ENCODE peak calls at places on chromosomes 11 and 22, in ten cellular contexts. One of them, this sample, is unnamed.

GRCh38 chr11:120324932-120325810 is at the start of gene TLCD5:
- DNase-seq in ovary: peak
- DNase-seq in GOT3: no peak
- DNase-seq in COR-L47: peak
- DNase-seq in A172: no peak
- DNase-seq in astrocyte of the cerebellum: no peak
- DNase-seq in sigmoid colon: peak
- DNase-seq in HS-27A: no peak
- DNase-seq in activated B cell treated with CpG ODN at 0.5 μM for 24 hours: peak
- DNase-seq in NCI-H187: no peak
- DNase-seq in this sample: peak

GRCh38 chr22:48154943-48155240 is 1392.4 kb downstream of the TBC1D22A start:
- DNase-seq in activated B cell treated with CpG ODN at 0.5 μM for 24 hours: no peak
- DNase-seq in GOT3: no peak
- DNase-seq in A172: no peak
- DNase-seq in NCI-H187: no peak
- DNase-seq in ovary: no peak
- DNase-seq in COR-L47: no peak
- DNase-seq in HS-27A: no peak
- DNase-seq in sigmoid colon: no peak
- DNase-seq in astrocyte of the cerebellum: no peak
- DNase-seq in this sample: no peak

GRCh38 chr11:62439785-62440602 is 21.2 kb downstream of the SCGB1A1 start:
- DNase-seq in HS-27A: no peak
- DNase-seq in GOT3: no peak
- DNase-seq in COR-L47: no peak
- DNase-seq in sigmoid colon: peak
- DNase-seq in A172: peak
- DNase-seq in ovary: peak
- DNase-seq in activated B cell treated with CpG ODN at 0.5 μM for 24 hours: no peak
- DNase-seq in NCI-H187: no peak
- DNase-seq in astrocyte of the cerebellum: no peak
- DNase-seq in this sample: no peak

GRCh38 chr11:127109796-127110195 is 109.2 kb upstream of the KIRREL3 start:
- DNase-seq in GOT3: no peak
- DNase-seq in sigmoid colon: no peak
- DNase-seq in ovary: no peak
- DNase-seq in HS-27A: no peak
- DNase-seq in A172: no peak
- DNase-seq in activated B cell treated with CpG ODN at 0.5 μM for 24 hours: no peak
- DNase-seq in COR-L47: no peak
- DNase-seq in NCI-H187: no peak
- DNase-seq in astrocyte of the cerebellum: no peak
- DNase-seq in this sample: no peak

GRCh38 chr11:125425601-125426000 is 70.5 kb downstream of the FEZ1 start:
- DNase-seq in NCI-H187: no peak
- DNase-seq in ovary: no peak
- DNase-seq in COR-L47: no peak
- DNase-seq in activated B cell treated with CpG ODN at 0.5 μM for 24 hours: no peak
- DNase-seq in sigmoid colon: no peak
- DNase-seq in astrocyte of the cerebellum: no peak
- DNase-seq in A172: no peak
- DNase-seq in HS-27A: no peak
- DNase-seq in GOT3: no peak
- DNase-seq in this sample: no peak

GRCh38 chr11:77191823-77192495 is 63.9 kb downstream of the MYO7A start:
- DNase-seq in A172: no peak
- DNase-seq in astrocyte of the cerebellum: no peak
- DNase-seq in ovary: peak
- DNase-seq in NCI-H187: peak
- DNase-seq in COR-L47: peak
- DNase-seq in activated B cell treated with CpG ODN at 0.5 μM for 24 hours: no peak
- DNase-seq in GOT3: peak
- DNase-seq in HS-27A: peak
- DNase-seq in sigmoid colon: no peak
- DNase-seq in this sample: peak

GRCh38 chr22:38303974-38304373 is 13.3 kb downstream of the CSNK1E start:
- DNase-seq in ovary: no peak
- DNase-seq in HS-27A: no peak
- DNase-seq in COR-L47: no peak
- DNase-seq in sigmoid colon: no peak
- DNase-seq in A172: no peak
- DNase-seq in activated B cell treated with CpG ODN at 0.5 μM for 24 hours: no peak
- DNase-seq in astrocyte of the cerebellum: no peak
- DNase-seq in NCI-H187: no peak
- DNase-seq in GOT3: no peak
- DNase-seq in this sample: no peak

GRCh38 chr11:83760942-83761341 is 474.8 kb upstream of the CCDC90B start:
- DNase-seq in ovary: no peak
- DNase-seq in COR-L47: no peak
- DNase-seq in activated B cell treated with CpG ODN at 0.5 μM for 24 hours: no peak
- DNase-seq in astrocyte of the cerebellum: no peak
- DNase-seq in GOT3: no peak
- DNase-seq in A172: no peak
- DNase-seq in NCI-H187: no peak
- DNase-seq in HS-27A: no peak
- DNase-seq in sigmoid colon: no peak
- DNase-seq in this sample: no peak

GRCh38 chr11:125621995-125622394 is 3.0 kb upstream of the CHEK1 start:
- DNase-seq in GOT3: no peak
- DNase-seq in NCI-H187: no peak
- DNase-seq in COR-L47: no peak
- DNase-seq in activated B cell treated with CpG ODN at 0.5 μM for 24 hours: no peak
- DNase-seq in astrocyte of the cerebellum: no peak
- DNase-seq in sigmoid colon: no peak
- DNase-seq in A172: peak
- DNase-seq in HS-27A: no peak
- DNase-seq in ovary: no peak
- DNase-seq in this sample: no peak

GRCh38 chr22:39546889-39547586 is 14.5 kb upstream of the RPS19BP1 start:
- DNase-seq in HS-27A: no peak
- DNase-seq in GOT3: no peak
- DNase-seq in activated B cell treated with CpG ODN at 0.5 μM for 24 hours: no peak
- DNase-seq in NCI-H187: no peak
- DNase-seq in sigmoid colon: no peak
- DNase-seq in astrocyte of the cerebellum: no peak
- DNase-seq in ovary: no peak
- DNase-seq in COR-L47: peak
- DNase-seq in A172: peak
- DNase-seq in this sample: no peak

GRCh38 chr11:2886191-2886894 is 768 bp upstream of the CDKN1C start:
- DNase-seq in COR-L47: no peak
- DNase-seq in NCI-H187: no peak
- DNase-seq in A172: no peak
- DNase-seq in sigmoid colon: peak
- DNase-seq in GOT3: no peak
- DNase-seq in activated B cell treated with CpG ODN at 0.5 μM for 24 hours: peak
- DNase-seq in HS-27A: no peak
- DNase-seq in astrocyte of the cerebellum: no peak
- DNase-seq in ovary: peak
- DNase-seq in this sample: no peak

GRCh38 chr11:32173435-32173834 is 82.6 kb downstream of the RCN1 start:
- DNase-seq in GOT3: peak
- DNase-seq in A172: peak
- DNase-seq in astrocyte of the cerebellum: peak
- DNase-seq in ovary: peak
- DNase-seq in COR-L47: peak
- DNase-seq in sigmoid colon: no peak
- DNase-seq in NCI-H187: no peak
- DNase-seq in activated B cell treated with CpG ODN at 0.5 μM for 24 hours: no peak
- DNase-seq in HS-27A: peak
- DNase-seq in this sample: peak

GRCh38 chr22:19848298-19849224 is 6.1 kb downstream of the GNB1L start:
- DNase-seq in COR-L47: no peak
- DNase-seq in HS-27A: no peak
- DNase-seq in A172: peak
- DNase-seq in ovary: no peak
- DNase-seq in sigmoid colon: peak
- DNase-seq in NCI-H187: no peak
- DNase-seq in GOT3: no peak
- DNase-seq in astrocyte of the cerebellum: no peak
- DNase-seq in activated B cell treated with CpG ODN at 0.5 μM for 24 hours: no peak
- DNase-seq in this sample: no peak

GRCh38 chr11:88405853-88406252 is 68.3 kb upstream of the CTSC start:
- DNase-seq in sigmoid colon: no peak
- DNase-seq in astrocyte of the cerebellum: no peak
- DNase-seq in COR-L47: no peak
- DNase-seq in GOT3: no peak
- DNase-seq in HS-27A: no peak
- DNase-seq in NCI-H187: no peak
- DNase-seq in ovary: no peak
- DNase-seq in activated B cell treated with CpG ODN at 0.5 μM for 24 hours: no peak
- DNase-seq in A172: no peak
- DNase-seq in this sample: no peak

GRCh38 chr11:78060533-78060932 is 3.1 kb upstream of the THRSP start:
- DNase-seq in NCI-H187: no peak
- DNase-seq in sigmoid colon: no peak
- DNase-seq in HS-27A: no peak
- DNase-seq in activated B cell treated with CpG ODN at 0.5 μM for 24 hours: no peak
- DNase-seq in COR-L47: no peak
- DNase-seq in ovary: no peak
- DNase-seq in A172: no peak
- DNase-seq in GOT3: no peak
- DNase-seq in astrocyte of the cerebellum: no peak
- DNase-seq in this sample: no peak

GRCh38 chr11:101441747-101442146 is 142.1 kb downstream of the TRPC6 start:
- DNase-seq in NCI-H187: no peak
- DNase-seq in astrocyte of the cerebellum: no peak
- DNase-seq in ovary: no peak
- DNase-seq in COR-L47: no peak
- DNase-seq in sigmoid colon: no peak
- DNase-seq in GOT3: no peak
- DNase-seq in activated B cell treated with CpG ODN at 0.5 μM for 24 hours: no peak
- DNase-seq in HS-27A: no peak
- DNase-seq in A172: no peak
- DNase-seq in this sample: no peak

GRCh38 chr11:69352181-69352580 is 58.2 kb downstream of the MYEOV start:
- DNase-seq in sigmoid colon: no peak
- DNase-seq in HS-27A: no peak
- DNase-seq in NCI-H187: no peak
- DNase-seq in ovary: no peak
- DNase-seq in COR-L47: no peak
- DNase-seq in GOT3: no peak
- DNase-seq in astrocyte of the cerebellum: no peak
- DNase-seq in A172: peak
- DNase-seq in activated B cell treated with CpG ODN at 0.5 μM for 24 hours: no peak
- DNase-seq in this sample: no peak

GRCh38 chr11:40149721-40150120 is 1309.7 kb downstream of the LRRC4C start:
- DNase-seq in A172: no peak
- DNase-seq in HS-27A: no peak
- DNase-seq in GOT3: no peak
- DNase-seq in sigmoid colon: no peak
- DNase-seq in activated B cell treated with CpG ODN at 0.5 μM for 24 hours: no peak
- DNase-seq in NCI-H187: no peak
- DNase-seq in ovary: no peak
- DNase-seq in astrocyte of the cerebellum: peak
- DNase-seq in COR-L47: no peak
- DNase-seq in this sample: no peak

GRCh38 chr11:32062540-32062939 is 28.3 kb upstream of the RCN1 start:
- DNase-seq in A172: no peak
- DNase-seq in ovary: no peak
- DNase-seq in GOT3: no peak
- DNase-seq in astrocyte of the cerebellum: no peak
- DNase-seq in sigmoid colon: no peak
- DNase-seq in NCI-H187: no peak
- DNase-seq in activated B cell treated with CpG ODN at 0.5 μM for 24 hours: no peak
- DNase-seq in COR-L47: no peak
- DNase-seq in HS-27A: no peak
- DNase-seq in this sample: no peak

GRCh38 chr11:125464266-125464662 is 31.8 kb downstream of the FEZ1 start:
- DNase-seq in ovary: no peak
- DNase-seq in NCI-H187: no peak
- DNase-seq in astrocyte of the cerebellum: no peak
- DNase-seq in sigmoid colon: no peak
- DNase-seq in activated B cell treated with CpG ODN at 0.5 μM for 24 hours: no peak
- DNase-seq in HS-27A: no peak
- DNase-seq in COR-L47: no peak
- DNase-seq in A172: peak
- DNase-seq in GOT3: no peak
- DNase-seq in this sample: no peak